ENCODE peak calls at places on chromosomes 6 and 20, in four cellular contexts. W is AG10803, B is A549, R is glutamatergic neuron. X is an unnamed sample.

GRCh38 chr6:139996253-139996834 is 621.9 kb upstream of the CITED2 start:
- DNase-seq in W (no peak), B (peak), R (no peak), X (peak)

GRCh38 chr6:77040566-77041195 is 422.6 kb downstream of the HTR1B start:
- DNase-seq in W (peak), B (no peak), R (no peak), X (no peak)

GRCh38 chr6:105587349-105588115 is 184.7 kb upstream of the PREP start:
- DNase-seq in W (peak), B (peak), R (no peak), X (no peak)

GRCh38 chr20:38504368-38505090 is 31.9 kb downstream of the RALGAPB start:
- DNase-seq in W (no peak), B (no peak), R (no peak), X (no peak)

GRCh38 chr6:28710466-28711191 is 184.9 kb downstream of the GPX5 start:
- DNase-seq in W (peak), B (peak), R (no peak), X (no peak)

GRCh38 chr6:151448623-151449022 is 3.3 kb downstream of the RMND1 start:
- DNase-seq in W (no peak), B (no peak), R (no peak), X (no peak)

GRCh38 chr6:28218312-28219248 is 6.5 kb upstream of the ZSCAN9 start:
- DNase-seq in W (peak), B (peak), R (peak), X (peak)

GRCh38 chr6:133463789-133464188 is 222.6 kb downstream of the EYA4 start:
- DNase-seq in W (no peak), B (no peak), R (no peak), X (no peak)

GRCh38 chr6:79608334-79609224 is 22.6 kb upstream of the SH3BGRL2 start:
- DNase-seq in W (peak), B (peak), R (no peak), X (no peak)

GRCh38 chr20:50743087-50743486 is 11.7 kb downstream of the PARD6B start:
- DNase-seq in W (no peak), B (no peak), R (no peak), X (no peak)

GRCh38 chr20:50747275-50747674 is 15.9 kb downstream of the PARD6B start:
- DNase-seq in W (no peak), B (no peak), R (no peak), X (no peak)

GRCh38 chr20:50745634-50746137 is 14.3 kb downstream of the PARD6B start:
- DNase-seq in W (no peak), B (no peak), R (no peak), X (no peak)

GRCh38 chr20:50744143-50744792 is 12.9 kb downstream of the PARD6B start:
- DNase-seq in W (peak), B (peak), R (no peak), X (no peak)

DNA sequence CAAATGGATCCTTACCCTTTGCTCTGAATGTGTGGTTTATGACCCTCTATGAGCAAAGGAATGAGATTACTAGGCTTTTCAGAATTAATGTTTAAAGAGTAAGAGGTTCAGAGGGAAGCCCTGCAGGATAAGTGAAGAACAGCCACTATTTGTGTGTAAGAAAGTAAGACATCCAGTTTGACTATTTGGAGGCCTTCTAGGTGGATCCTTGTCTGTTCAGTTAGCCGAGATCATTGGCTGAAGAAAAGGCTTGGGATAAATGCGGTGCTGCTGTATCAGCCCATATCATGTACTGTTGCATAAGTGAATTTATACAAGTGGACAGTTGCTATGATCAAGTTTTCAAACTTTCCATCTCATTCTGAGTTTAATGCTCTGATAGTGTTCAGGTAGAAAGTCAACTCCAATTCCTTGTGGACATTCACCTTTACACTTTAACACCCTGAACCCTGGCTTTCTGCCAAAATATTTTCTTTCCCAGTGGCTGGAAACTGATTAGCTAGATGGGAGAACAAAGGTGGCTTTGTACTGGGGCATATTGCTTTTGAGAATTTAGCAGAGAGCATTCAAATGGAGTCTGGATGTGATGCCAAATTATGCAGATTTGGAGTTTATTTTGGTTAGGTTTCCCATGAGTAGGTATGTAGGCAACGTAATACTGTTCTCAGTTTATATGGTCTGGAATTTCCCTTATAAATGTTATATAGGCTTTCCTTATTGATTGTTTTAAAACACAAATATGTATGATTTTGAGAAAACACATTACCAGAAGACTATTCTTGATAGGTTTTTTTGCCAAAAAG is 15.0 kb downstream of the PARD6B start:
- DNase-seq in W (no peak), B (no peak), R (no peak), X (no peak)
- TF ChIP-seq CTCF in W (no peak), B (no peak), R (no peak), X (no peak)

DNA sequence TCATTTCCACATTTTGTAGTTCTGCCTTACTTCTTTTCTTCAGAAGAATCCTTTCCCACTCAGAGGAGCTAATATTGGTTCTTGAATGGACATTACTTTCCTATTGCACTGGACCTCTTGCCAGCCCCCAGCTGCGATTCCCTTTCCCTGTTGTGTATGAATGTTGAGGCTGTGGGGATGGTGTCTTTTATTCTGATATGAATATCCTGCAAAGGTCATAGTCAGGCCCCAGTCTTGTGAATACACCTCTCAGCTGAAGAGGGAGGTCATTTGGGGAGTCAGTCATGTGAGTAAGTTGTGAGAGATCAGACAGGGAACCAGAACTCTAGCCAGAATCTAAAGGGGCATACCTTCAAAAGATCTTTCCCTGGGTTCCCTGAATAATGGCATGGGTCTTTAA is 32.6 kb upstream of the OSTM1 start:
- DNase-seq in W (no peak), B (no peak), R (no peak), X (no peak)
- TF ChIP-seq CTCF in W (no peak), B (no peak), R (no peak), X (no peak)

DNA sequence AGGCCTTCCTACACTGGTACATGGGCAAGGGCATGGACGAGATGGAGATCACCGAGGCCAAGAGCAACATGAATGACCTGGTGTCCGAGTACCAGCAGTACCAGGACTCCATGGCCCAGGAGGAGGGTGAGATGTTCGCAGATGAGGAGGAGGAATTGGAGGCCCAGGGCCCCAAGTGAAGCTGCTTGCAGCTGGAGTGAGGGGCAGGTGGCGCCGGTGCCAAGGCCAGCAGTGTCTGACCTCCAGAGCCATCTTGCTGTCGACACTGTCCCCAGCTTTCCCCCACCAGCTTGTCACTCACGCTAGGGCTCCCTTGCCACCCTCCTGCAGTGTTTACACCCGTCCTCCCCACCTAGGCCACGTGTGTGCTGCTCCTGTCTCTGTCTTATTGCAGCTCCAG is 12.2 kb downstream of the GABRR2 start:
- DNase-seq in W (no peak), B (no peak), R (no peak), X (peak)
- TF ChIP-seq CTCF in W (no peak), B (no peak), R (no peak), X (no peak)

GRCh38 chr6:32883789-32884188 is 29.8 kb downstream of the PSMB9 start:
- DNase-seq in W (peak), B (no peak), R (no peak), X (no peak)

GRCh38 chr6:32888576-32888975 is 34.6 kb downstream of the PSMB9 start:
- DNase-seq in W (no peak), B (no peak), R (no peak), X (no peak)

GRCh38 chr6:32886674-32887383 is 32.8 kb downstream of the PSMB9 start:
- DNase-seq in W (peak), B (peak), R (no peak), X (no peak)

GRCh38 chr6:32882879-32883250 is 28.9 kb downstream of the PSMB9 start:
- DNase-seq in W (peak), B (no peak), R (no peak), X (no peak)

GRCh38 chr6:32885698-32886286 is 31.8 kb downstream of the PSMB9 start:
- DNase-seq in W (peak), B (peak), R (no peak), X (peak)
- TF ChIP-seq CTCF in W (peak), B (peak), R (peak), X (peak)

GRCh38 chr20:52224920-52225319 is 33.3 kb upstream of the ZFP64 start:
- DNase-seq in W (no peak), B (no peak), R (no peak), X (no peak)

GRCh38 chr20:52230406-52230805 is 38.8 kb upstream of the ZFP64 start:
- DNase-seq in W (peak), B (peak), R (no peak), X (no peak)

GRCh38 chr20:52231230-52231746 is 39.7 kb upstream of the ZFP64 start:
- DNase-seq in W (no peak), B (peak), R (no peak), X (no peak)

GRCh38 chr20:52226370-52226769 is 34.8 kb upstream of the ZFP64 start:
- DNase-seq in W (no peak), B (no peak), R (no peak), X (no peak)
- TF ChIP-seq CTCF in W (no peak), B (no peak), R (no peak), X (no peak)

GRCh38 chr6:42911171-42912021 is 4.5 kb upstream of the PTCRA start:
- DNase-seq in W (no peak), B (no peak), R (peak), X (peak)
- TF ChIP-seq CTCF in W (no peak), B (no peak), R (no peak), X (no peak)

DNA sequence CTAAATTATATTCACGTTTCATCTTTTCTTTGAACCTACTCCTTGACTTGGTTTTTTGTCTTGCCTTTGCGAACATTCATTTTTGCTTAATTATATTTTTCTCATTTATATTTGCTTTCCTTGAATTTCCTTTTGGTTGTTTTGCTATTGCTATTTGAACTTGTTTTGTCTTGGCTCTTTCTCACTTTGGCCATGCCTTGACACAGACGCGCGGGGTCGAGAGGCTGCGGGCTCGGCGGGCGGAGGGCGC is 7.1 kb upstream of the TMEM14A start:
- DNase-seq in W (no peak), B (no peak), R (no peak), X (no peak)
- TF ChIP-seq CTCF in W (no peak), B (no peak), R (peak), X (no peak)

DNA sequence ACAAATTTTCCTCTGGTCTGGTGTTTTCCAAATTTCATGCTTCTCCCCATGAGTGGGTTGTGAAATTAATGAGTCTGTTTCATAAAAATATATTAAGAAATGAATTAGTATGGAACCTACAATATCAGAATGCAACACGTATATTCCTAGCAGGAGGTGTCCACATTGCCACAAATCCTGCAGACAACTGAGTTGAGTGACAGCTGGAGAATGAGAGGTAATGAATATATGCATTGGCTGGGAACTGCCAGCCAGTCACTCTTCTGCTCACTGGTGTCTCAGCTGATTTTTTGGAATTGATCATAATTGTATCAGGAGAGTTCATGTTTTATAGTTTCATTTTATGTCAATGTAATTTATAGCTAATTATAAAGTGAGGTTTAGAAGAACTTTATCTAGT is 6.3 kb upstream of the ARFGEF3 start:
- DNase-seq in W (no peak), B (no peak), R (no peak), X (no peak)
- TF ChIP-seq CTCF in W (no peak), B (no peak), R (no peak), X (no peak)

DNA sequence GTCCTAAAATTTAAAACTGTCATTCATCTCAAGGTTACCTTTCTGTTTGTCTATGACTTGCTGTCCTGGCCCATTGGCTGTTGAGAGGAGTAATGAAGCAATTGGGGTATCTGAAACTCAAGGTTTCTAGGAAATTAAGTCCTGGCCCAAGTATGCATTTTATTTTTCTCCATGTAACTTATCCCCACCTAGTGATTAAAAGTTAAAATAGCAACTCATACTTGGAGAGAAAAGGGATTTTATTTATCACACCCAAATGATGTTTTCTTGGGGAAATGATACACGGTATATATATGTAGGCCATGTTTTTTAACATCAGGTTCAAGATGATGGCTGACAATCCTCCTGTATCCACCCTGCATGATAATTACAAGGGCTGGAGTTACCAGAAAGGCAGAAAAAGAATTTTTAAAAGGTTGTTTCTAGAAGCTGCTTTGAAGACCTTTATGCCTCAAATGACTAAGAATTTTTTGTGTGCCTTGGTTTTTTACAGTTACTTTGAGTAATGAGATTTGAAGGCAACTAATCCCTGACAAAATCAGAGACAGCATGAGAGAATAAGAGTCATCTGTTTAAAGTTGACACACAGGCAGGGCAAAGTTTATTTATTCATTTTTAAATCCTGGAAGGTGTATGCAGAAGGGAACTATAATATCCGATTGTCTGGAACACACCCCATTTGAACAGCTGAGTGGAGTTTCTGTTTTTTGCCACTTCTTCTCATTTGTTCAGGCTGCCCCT is 28.9 kb upstream of the C6orf58 start:
- DNase-seq in W (peak), B (no peak), R (no peak), X (no peak)
- TF ChIP-seq CTCF in W (peak), B (peak), R (no peak), X (no peak)

X was measured in GM10248.